ENCODE peak calls at places on chromosomes 13 and 19, in ten cellular contexts. Z, I, X, T, N, E, M, K, Y and Q are unnamed samples.
A peak's percentile ranks its signal among the peaks of the same experiment; 100 is the strongest.

GRCh38 chr13:98975822-98976261 is 2.0 kb downstream of the DOCK9 start:
- DNase-seq in X (no peak), N (no peak), T (no peak), Y (no peak), Z (no peak), K (no peak), M (peak; percentile 76), E (no peak), I (no peak), Q (no peak)

GRCh38 chr13:87498681-87499080 is 172.5 kb upstream of the SLITRK5 start:
- DNase-seq in E (no peak), T (no peak), X (peak; percentile 1), Y (no peak), K (no peak), I (no peak), M (no peak), N (no peak), Z (peak; percentile 0), Q (no peak)

GRCh38 chr13:99312493-99312883 is 5.3 kb upstream of the GPR183 start:
- DNase-seq in Z (no peak), E (peak; percentile 45), N (peak; percentile 85), M (no peak), X (no peak), T (peak; percentile 93), I (peak; percentile 18), K (no peak), Y (no peak), Q (peak; percentile 78)

GRCh38 chr13:27952931-27953670 is 16.0 kb downstream of the CDX2 start:
- DNase-seq in K (peak; percentile 86), I (no peak), N (no peak), E (peak; percentile 84), X (no peak), Y (peak; percentile 85), T (no peak), Z (peak; percentile 15), M (no peak), Q (no peak)

GRCh38 chr19:11192957-11193939 is 4.1 kb downstream of the KANK2 start:
- DNase-seq in I (no peak), X (no peak), K (no peak), M (no peak), N (no peak), E (no peak), T (no peak), Z (no peak), Y (no peak), Q (peak; percentile 44)

GRCh38 chr13:86870388-86870966 is 800.7 kb upstream of the SLITRK5 start:
- DNase-seq in Y (no peak), X (peak; percentile 1), Z (peak; percentile 3), N (no peak), T (no peak), E (no peak), M (no peak), I (peak; percentile 4), K (no peak), Q (no peak)

GRCh38 chr19:17282488-17283256 is 971 bp downstream of the ANKLE1 start:
- DNase-seq in T (peak; percentile 89), E (peak; percentile 91), I (peak; percentile 94), M (peak; percentile 85), Y (peak; percentile 93), K (peak; percentile 96), Z (peak; percentile 69), N (peak; percentile 89), X (peak; percentile 83), Q (peak; percentile 66)

GRCh38 chr19:29417048-29417447 is 108.7 kb upstream of the VSTM2B start:
- DNase-seq in N (no peak), Y (no peak), I (no peak), M (no peak), X (no peak), E (no peak), K (no peak), T (no peak), Z (no peak), Q (no peak)

GRCh38 chr19:58326501-58326913 is 287 bp upstream of the ZSCAN22 start:
- DNase-seq in Y (no peak), M (no peak), E (no peak), N (no peak), X (no peak), K (no peak), I (no peak), Z (no peak), T (no peak), Q (no peak)

GRCh38 chr19:35449347-35450043 is 1.4 kb downstream of the FFAR2 start:
- DNase-seq in I (peak; percentile 37), M (no peak), T (no peak), K (no peak), Y (peak; percentile 38), X (no peak), E (no peak), Z (no peak), N (no peak), Q (no peak)

GRCh38 chr13:71912524-71912923 is 45.5 kb upstream of the DACH1 start:
- DNase-seq in Z (no peak), M (no peak), Y (no peak), X (no peak), E (no peak), I (no peak), K (no peak), N (no peak), T (no peak), Q (no peak)

GRCh38 chr13:111312944-111313590 is 7.4 kb upstream of the TEX29 start:
- DNase-seq in Y (no peak), K (no peak), M (no peak), E (no peak), N (no peak), X (no peak), Z (no peak), I (no peak), T (no peak), Q (peak; percentile 8)

GRCh38 chr19:55546822-55547614 is 1.7 kb upstream of the SBK3 start:
- DNase-seq in Y (peak; percentile 81), Z (peak; percentile 35), E (peak; percentile 55), I (no peak), M (peak; percentile 60), N (no peak), K (peak; percentile 92), X (peak; percentile 76), T (peak; percentile 91), Q (no peak)

GRCh38 chr13:38662362-38662761 is 24.5 kb upstream of the FREM2 start:
- DNase-seq in I (no peak), N (no peak), K (no peak), Z (no peak), Y (no peak), T (no peak), X (no peak), E (no peak), M (no peak), Q (peak; percentile 19)

GRCh38 chr13:52348081-52348480 is 57.9 kb downstream of the THSD1 start:
- DNase-seq in T (no peak), M (no peak), Y (no peak), N (no peak), I (no peak), E (no peak), K (no peak), Z (no peak), X (peak; percentile 13), Q (no peak)

GRCh38 chr13:52345048-52345447 is 60.9 kb downstream of the THSD1 start:
- DNase-seq in N (no peak), K (no peak), Y (no peak), Z (no peak), I (no peak), E (no peak), M (no peak), X (no peak), T (no peak), Q (no peak)

GRCh38 chr13:52345631-52346251 is 60.2 kb downstream of the THSD1 start:
- DNase-seq in Y (no peak), E (no peak), X (no peak), Z (no peak), K (no peak), N (no peak), M (no peak), I (no peak), T (no peak), Q (no peak)

GRCh38 chr13:52353116-52353718 is 52.8 kb downstream of the THSD1 start:
- DNase-seq in K (no peak), N (no peak), T (no peak), Z (no peak), I (no peak), Y (no peak), X (no peak), M (no peak), E (no peak), Q (no peak)

GRCh38 chr13:52348983-52349780 is 56.8 kb downstream of the THSD1 start:
- DNase-seq in M (no peak), N (no peak), K (no peak), Z (no peak), T (no peak), I (no peak), X (peak; percentile 56), Y (no peak), E (no peak), Q (no peak)
- H3K27ac ChIP-seq in M (no peak overlapping the region), N (no peak overlapping the region), K (no peak overlapping the region), Z (no peak overlapping the region), T (no peak overlapping the region), I (peak overlapping the region; percentile 82), X (no peak overlapping the region), Y (no peak overlapping the region), E (no peak overlapping the region), Q (no peak overlapping the region)

GRCh38 chr19:53549354-53549753 is 11.4 kb downstream of the ZNF331 start:
- DNase-seq in Y (no peak), T (no peak), N (no peak), E (no peak), Z (no peak), M (no peak), K (no peak), X (no peak), I (no peak), Q (no peak)
- TF ChIP-seq EP300 in Y (no peak), T (peak; percentile 7), N (no peak), E (no peak), Z (no peak), M (no peak), K (no peak), X (no peak), I (no peak), Q (peak; percentile 24)

GRCh38 chr13:46178143-46178542 is 3.8 kb downstream of the LCP1 start:
- DNase-seq in X (no peak), Y (no peak), M (no peak), I (no peak), E (no peak), N (no peak), T (no peak), Z (no peak), K (no peak), Q (no peak)
- H3K27ac ChIP-seq in X (no peak overlapping the region), Y (peak overlapping the region; percentile 58), M (no peak overlapping the region), I (no peak overlapping the region), E (peak overlapping the region; percentile 73), N (no peak overlapping the region), T (no peak overlapping the region), Z (no peak overlapping the region), K (no peak overlapping the region), Q (no peak overlapping the region)

DNA sequence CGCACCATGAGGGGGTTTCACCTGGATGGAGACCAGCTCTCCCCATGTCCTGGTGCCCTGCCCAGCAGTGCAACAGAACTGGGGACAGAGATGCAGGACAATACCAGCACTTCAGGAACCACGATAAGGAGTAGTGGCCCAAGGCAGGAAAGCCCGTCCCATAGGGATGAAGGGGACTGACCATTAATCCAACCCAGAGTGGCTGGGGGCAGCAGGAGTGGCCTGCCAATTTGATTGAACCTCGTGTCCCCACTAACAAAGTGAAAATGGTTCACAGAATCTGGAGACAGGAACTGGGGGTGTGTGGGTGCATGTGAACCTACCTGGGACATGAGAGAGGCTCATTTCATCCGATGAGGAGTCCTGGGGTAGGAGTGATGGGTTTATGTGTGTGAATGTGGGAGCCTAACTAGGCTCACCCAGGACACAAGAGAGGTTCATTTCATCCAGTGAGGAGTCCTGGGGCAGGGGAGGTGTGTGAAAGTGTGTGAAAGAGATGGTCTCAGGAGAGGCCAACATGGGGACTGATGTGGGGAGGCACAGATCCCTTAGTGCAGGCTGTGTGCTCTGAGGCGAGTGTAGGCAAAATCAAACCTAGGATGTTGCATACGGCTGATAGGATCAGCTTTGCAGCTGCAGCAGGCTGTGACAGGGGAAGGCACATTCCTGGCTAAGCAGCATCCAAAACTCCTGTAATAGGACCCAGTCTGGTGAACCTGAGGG is 98.2 kb downstream of the ZNF429 start:
- DNase-seq in M (no peak), Y (no peak), Z (no peak), I (no peak), K (no peak), E (no peak), T (no peak), N (no peak), X (no peak), Q (no peak)
- TF ChIP-seq EP300 in M (no peak), Y (no peak), Z (no peak), I (no peak), K (no peak), E (no peak), T (no peak), N (no peak), X (no peak), Q (no peak)